ENCODE peak calls at places on chromosomes 6 and 20, in nine cellular contexts. One of them, this sample, is unnamed.

GRCh38 chr6:169811072-169811471 is 59.6 kb downstream of the ERMARD start:
- DNase-seq in stimulated activated CD8-positive, alpha-beta memory T cell treated with anti-CD3 and anti-CD28 coated beads, Interleukin-2, amount 100 ng/mL, for 1 hour: no peak
- DNase-seq in NCI-H1417: no peak
- DNase-seq in adrenal gland: peak; percentile 10
- DNase-seq in NCI-H2029: no peak
- DNase-seq in spleen: peak; percentile 40
- DNase-seq in HEK293T: no peak
- DNase-seq in amygdala: no peak
- DNase-seq in left cardiac atrium: no peak
- DNase-seq in this sample: no peak

GRCh38 chr20:33211817-33212424 is 5.2 kb upstream of the BPIFA3 start:
- DNase-seq in stimulated activated CD8-positive, alpha-beta memory T cell treated with anti-CD3 and anti-CD28 coated beads, Interleukin-2, amount 100 ng/mL, for 1 hour: no peak
- DNase-seq in NCI-H1417: peak; percentile 79
- DNase-seq in adrenal gland: peak; percentile 72
- DNase-seq in NCI-H2029: peak; percentile 83
- DNase-seq in spleen: no peak
- DNase-seq in HEK293T: peak; percentile 67
- DNase-seq in amygdala: no peak
- DNase-seq in left cardiac atrium: no peak
- DNase-seq in this sample: peak; percentile 41

GRCh38 chr20:47785321-47785899 is at the start of gene SULF2:
- DNase-seq in stimulated activated CD8-positive, alpha-beta memory T cell treated with anti-CD3 and anti-CD28 coated beads, Interleukin-2, amount 100 ng/mL, for 1 hour: no peak
- DNase-seq in NCI-H1417: no peak
- DNase-seq in adrenal gland: no peak
- DNase-seq in NCI-H2029: no peak
- DNase-seq in spleen: no peak
- DNase-seq in HEK293T: peak; percentile 35
- DNase-seq in amygdala: no peak
- DNase-seq in left cardiac atrium: peak; percentile 66
- DNase-seq in this sample: no peak

GRCh38 chr6:90156861-90157260 is 139.8 kb downstream of the BACH2 start:
- DNase-seq in stimulated activated CD8-positive, alpha-beta memory T cell treated with anti-CD3 and anti-CD28 coated beads, Interleukin-2, amount 100 ng/mL, for 1 hour: no peak
- DNase-seq in NCI-H1417: no peak
- DNase-seq in adrenal gland: no peak
- DNase-seq in NCI-H2029: no peak
- DNase-seq in spleen: no peak
- DNase-seq in HEK293T: no peak
- DNase-seq in amygdala: no peak
- DNase-seq in left cardiac atrium: no peak
- DNase-seq in this sample: no peak

GRCh38 chr6:126039284-126039683 is 52.9 kb downstream of the TRMT11 start:
- DNase-seq in stimulated activated CD8-positive, alpha-beta memory T cell treated with anti-CD3 and anti-CD28 coated beads, Interleukin-2, amount 100 ng/mL, for 1 hour: no peak
- DNase-seq in NCI-H1417: no peak
- DNase-seq in adrenal gland: no peak
- DNase-seq in NCI-H2029: no peak
- DNase-seq in spleen: no peak
- DNase-seq in HEK293T: no peak
- DNase-seq in amygdala: no peak
- DNase-seq in left cardiac atrium: no peak
- DNase-seq in this sample: no peak

GRCh38 chr6:2871102-2871501 is 29.4 kb upstream of the SERPINB1 start:
- DNase-seq in stimulated activated CD8-positive, alpha-beta memory T cell treated with anti-CD3 and anti-CD28 coated beads, Interleukin-2, amount 100 ng/mL, for 1 hour: no peak
- DNase-seq in NCI-H1417: no peak
- DNase-seq in adrenal gland: no peak
- DNase-seq in NCI-H2029: no peak
- DNase-seq in spleen: no peak
- DNase-seq in HEK293T: no peak
- DNase-seq in amygdala: no peak
- DNase-seq in left cardiac atrium: no peak
- DNase-seq in this sample: no peak

GRCh38 chr20:45359069-45359405 is 3.9 kb upstream of the SYS1 start:
- DNase-seq in stimulated activated CD8-positive, alpha-beta memory T cell treated with anti-CD3 and anti-CD28 coated beads, Interleukin-2, amount 100 ng/mL, for 1 hour: no peak
- DNase-seq in NCI-H1417: no peak
- DNase-seq in adrenal gland: peak; percentile 93
- DNase-seq in NCI-H2029: no peak
- DNase-seq in spleen: no peak
- DNase-seq in HEK293T: no peak
- DNase-seq in amygdala: no peak
- DNase-seq in left cardiac atrium: peak; percentile 70
- DNase-seq in this sample: no peak

GRCh38 chr6:88365656-88366055 is 199.5 kb upstream of the CNR1 start:
- DNase-seq in stimulated activated CD8-positive, alpha-beta memory T cell treated with anti-CD3 and anti-CD28 coated beads, Interleukin-2, amount 100 ng/mL, for 1 hour: no peak
- DNase-seq in NCI-H1417: no peak
- DNase-seq in adrenal gland: no peak
- DNase-seq in NCI-H2029: no peak
- DNase-seq in spleen: no peak
- DNase-seq in HEK293T: no peak
- DNase-seq in amygdala: no peak
- DNase-seq in left cardiac atrium: no peak
- DNase-seq in this sample: no peak

GRCh38 chr6:37480951-37481597 is 18.6 kb downstream of the CCDC167 start:
- DNase-seq in stimulated activated CD8-positive, alpha-beta memory T cell treated with anti-CD3 and anti-CD28 coated beads, Interleukin-2, amount 100 ng/mL, for 1 hour: no peak
- DNase-seq in NCI-H1417: peak; percentile 90
- DNase-seq in adrenal gland: no peak
- DNase-seq in NCI-H2029: no peak
- DNase-seq in spleen: no peak
- DNase-seq in HEK293T: no peak
- DNase-seq in amygdala: no peak
- DNase-seq in left cardiac atrium: no peak
- DNase-seq in this sample: no peak

GRCh38 chr6:46199387-46199786 is 28.6 kb upstream of the ENPP5 start:
- DNase-seq in stimulated activated CD8-positive, alpha-beta memory T cell treated with anti-CD3 and anti-CD28 coated beads, Interleukin-2, amount 100 ng/mL, for 1 hour: no peak
- DNase-seq in NCI-H1417: no peak
- DNase-seq in adrenal gland: no peak
- DNase-seq in NCI-H2029: no peak
- DNase-seq in spleen: no peak
- DNase-seq in HEK293T: no peak
- DNase-seq in amygdala: no peak
- DNase-seq in left cardiac atrium: no peak
- DNase-seq in this sample: no peak

GRCh38 chr20:13449868-13450441 is 188.8 kb downstream of the TASP1 start:
- DNase-seq in stimulated activated CD8-positive, alpha-beta memory T cell treated with anti-CD3 and anti-CD28 coated beads, Interleukin-2, amount 100 ng/mL, for 1 hour: no peak
- DNase-seq in NCI-H1417: no peak
- DNase-seq in adrenal gland: no peak
- DNase-seq in NCI-H2029: no peak
- DNase-seq in spleen: no peak
- DNase-seq in HEK293T: no peak
- DNase-seq in amygdala: no peak
- DNase-seq in left cardiac atrium: no peak
- DNase-seq in this sample: no peak

GRCh38 chr20:35617397-35618031 is 1.9 kb downstream of the SPAG4 start:
- DNase-seq in stimulated activated CD8-positive, alpha-beta memory T cell treated with anti-CD3 and anti-CD28 coated beads, Interleukin-2, amount 100 ng/mL, for 1 hour: no peak
- DNase-seq in NCI-H1417: peak; percentile 79
- DNase-seq in adrenal gland: peak; percentile 79
- DNase-seq in NCI-H2029: peak; percentile 40
- DNase-seq in spleen: peak; percentile 89
- DNase-seq in HEK293T: peak; percentile 60
- DNase-seq in amygdala: no peak
- DNase-seq in left cardiac atrium: peak; percentile 71
- DNase-seq in this sample: peak; percentile 67

GRCh38 chr20:61120595-61121515 is 131.2 kb upstream of the CDH4 start:
- DNase-seq in stimulated activated CD8-positive, alpha-beta memory T cell treated with anti-CD3 and anti-CD28 coated beads, Interleukin-2, amount 100 ng/mL, for 1 hour: no peak
- DNase-seq in NCI-H1417: peak; percentile 83
- DNase-seq in adrenal gland: peak; percentile 64
- DNase-seq in NCI-H2029: peak; percentile 78
- DNase-seq in spleen: no peak
- DNase-seq in HEK293T: no peak
- DNase-seq in amygdala: no peak
- DNase-seq in left cardiac atrium: no peak
- DNase-seq in this sample: peak; percentile 38

GRCh38 chr6:45512594-45512993 is 134.9 kb upstream of the SUPT3H start:
- DNase-seq in stimulated activated CD8-positive, alpha-beta memory T cell treated with anti-CD3 and anti-CD28 coated beads, Interleukin-2, amount 100 ng/mL, for 1 hour: no peak
- DNase-seq in NCI-H1417: no peak
- DNase-seq in adrenal gland: no peak
- DNase-seq in NCI-H2029: no peak
- DNase-seq in spleen: no peak
- DNase-seq in HEK293T: no peak
- DNase-seq in amygdala: no peak
- DNase-seq in left cardiac atrium: no peak
- DNase-seq in this sample: no peak

GRCh38 chr20:57514273-57514751 is 10.6 kb downstream of the CTCFL start:
- DNase-seq in stimulated activated CD8-positive, alpha-beta memory T cell treated with anti-CD3 and anti-CD28 coated beads, Interleukin-2, amount 100 ng/mL, for 1 hour: no peak
- DNase-seq in NCI-H1417: peak; percentile 68
- DNase-seq in adrenal gland: peak; percentile 88
- DNase-seq in NCI-H2029: no peak
- DNase-seq in spleen: no peak
- DNase-seq in HEK293T: peak; percentile 73
- DNase-seq in amygdala: no peak
- DNase-seq in left cardiac atrium: peak; percentile 73
- DNase-seq in this sample: peak; percentile 85

GRCh38 chr6:88983532-88983931 is 20.1 kb upstream of the RNGTT start:
- DNase-seq in stimulated activated CD8-positive, alpha-beta memory T cell treated with anti-CD3 and anti-CD28 coated beads, Interleukin-2, amount 100 ng/mL, for 1 hour: no peak
- DNase-seq in NCI-H1417: peak; percentile 24
- DNase-seq in adrenal gland: peak; percentile 67
- DNase-seq in NCI-H2029: no peak
- DNase-seq in spleen: no peak
- DNase-seq in HEK293T: peak; percentile 54
- DNase-seq in amygdala: no peak
- DNase-seq in left cardiac atrium: no peak
- DNase-seq in this sample: peak; percentile 7

GRCh38 chr6:11710221-11710836 is 68.3 kb downstream of the ADTRP start:
- DNase-seq in stimulated activated CD8-positive, alpha-beta memory T cell treated with anti-CD3 and anti-CD28 coated beads, Interleukin-2, amount 100 ng/mL, for 1 hour: peak; percentile 24
- DNase-seq in NCI-H1417: peak; percentile 24
- DNase-seq in adrenal gland: no peak
- DNase-seq in NCI-H2029: no peak
- DNase-seq in spleen: no peak
- DNase-seq in HEK293T: no peak
- DNase-seq in amygdala: no peak
- DNase-seq in left cardiac atrium: no peak
- DNase-seq in this sample: no peak

GRCh38 chr20:8777866-8778265 is 291.0 kb upstream of the PLCB4 start:
- DNase-seq in stimulated activated CD8-positive, alpha-beta memory T cell treated with anti-CD3 and anti-CD28 coated beads, Interleukin-2, amount 100 ng/mL, for 1 hour: no peak
- DNase-seq in NCI-H1417: no peak
- DNase-seq in adrenal gland: no peak
- DNase-seq in NCI-H2029: no peak
- DNase-seq in spleen: no peak
- DNase-seq in HEK293T: no peak
- DNase-seq in amygdala: no peak
- DNase-seq in left cardiac atrium: no peak
- DNase-seq in this sample: no peak

GRCh38 chr20:37598101-37598530 is 70.4 kb upstream of the BLCAP start:
- DNase-seq in stimulated activated CD8-positive, alpha-beta memory T cell treated with anti-CD3 and anti-CD28 coated beads, Interleukin-2, amount 100 ng/mL, for 1 hour: no peak
- DNase-seq in NCI-H1417: peak; percentile 96
- DNase-seq in adrenal gland: peak; percentile 71
- DNase-seq in NCI-H2029: no peak
- DNase-seq in spleen: no peak
- DNase-seq in HEK293T: no peak
- DNase-seq in amygdala: no peak
- DNase-seq in left cardiac atrium: no peak
- DNase-seq in this sample: no peak

GRCh38 chr6:36930483-36930882 is 24.1 kb upstream of the PI16 start:
- DNase-seq in stimulated activated CD8-positive, alpha-beta memory T cell treated with anti-CD3 and anti-CD28 coated beads, Interleukin-2, amount 100 ng/mL, for 1 hour: no peak
- DNase-seq in NCI-H1417: no peak
- DNase-seq in adrenal gland: no peak
- DNase-seq in NCI-H2029: no peak
- DNase-seq in spleen: no peak
- DNase-seq in HEK293T: no peak
- DNase-seq in amygdala: no peak
- DNase-seq in left cardiac atrium: no peak
- DNase-seq in this sample: no peak

GRCh38 chr20:41196653-41197225 is 59.4 kb downstream of the PLCG1 start:
- DNase-seq in stimulated activated CD8-positive, alpha-beta memory T cell treated with anti-CD3 and anti-CD28 coated beads, Interleukin-2, amount 100 ng/mL, for 1 hour: no peak
- DNase-seq in NCI-H1417: peak; percentile 58
- DNase-seq in adrenal gland: no peak
- DNase-seq in NCI-H2029: no peak
- DNase-seq in spleen: no peak
- DNase-seq in HEK293T: no peak
- DNase-seq in amygdala: no peak
- DNase-seq in left cardiac atrium: no peak
- DNase-seq in this sample: no peak

GRCh38 chr6:130381012-130381411 is 15.2 kb downstream of the TMEM200A start:
- DNase-seq in stimulated activated CD8-positive, alpha-beta memory T cell treated with anti-CD3 and anti-CD28 coated beads, Interleukin-2, amount 100 ng/mL, for 1 hour: no peak
- DNase-seq in NCI-H1417: no peak
- DNase-seq in adrenal gland: no peak
- DNase-seq in NCI-H2029: no peak
- DNase-seq in spleen: no peak
- DNase-seq in HEK293T: no peak
- DNase-seq in amygdala: no peak
- DNase-seq in left cardiac atrium: no peak
- DNase-seq in this sample: no peak

GRCh38 chr6:6588064-6588923 is at the start of gene LY86:
- DNase-seq in stimulated activated CD8-positive, alpha-beta memory T cell treated with anti-CD3 and anti-CD28 coated beads, Interleukin-2, amount 100 ng/mL, for 1 hour: no peak
- DNase-seq in NCI-H1417: no peak
- DNase-seq in adrenal gland: no peak
- DNase-seq in NCI-H2029: no peak
- DNase-seq in spleen: peak; percentile 80
- DNase-seq in HEK293T: no peak
- DNase-seq in amygdala: no peak
- DNase-seq in left cardiac atrium: no peak
- DNase-seq in this sample: no peak

GRCh38 chr6:132275253-132275970 is 125.9 kb downstream of the MOXD1 start:
- DNase-seq in stimulated activated CD8-positive, alpha-beta memory T cell treated with anti-CD3 and anti-CD28 coated beads, Interleukin-2, amount 100 ng/mL, for 1 hour: no peak
- DNase-seq in NCI-H1417: no peak
- DNase-seq in adrenal gland: no peak
- DNase-seq in NCI-H2029: no peak
- DNase-seq in spleen: no peak
- DNase-seq in HEK293T: no peak
- DNase-seq in amygdala: no peak
- DNase-seq in left cardiac atrium: no peak
- DNase-seq in this sample: no peak

GRCh38 chr20:47343007-47343472 is 13.5 kb downstream of the ZMYND8 start:
- DNase-seq in stimulated activated CD8-positive, alpha-beta memory T cell treated with anti-CD3 and anti-CD28 coated beads, Interleukin-2, amount 100 ng/mL, for 1 hour: no peak
- DNase-seq in NCI-H1417: peak; percentile 24
- DNase-seq in adrenal gland: no peak
- DNase-seq in NCI-H2029: peak; percentile 84
- DNase-seq in spleen: peak; percentile 32
- DNase-seq in HEK293T: no peak
- DNase-seq in amygdala: no peak
- DNase-seq in left cardiac atrium: no peak
- DNase-seq in this sample: no peak

This sample was measured in erythroblast.